ENCODE peak calls at places on chromosomes 16 and 17, in eight cellular contexts. X is spleen, G is Peyer's patch, I is heart left ventricle, L is A549, P is body of pancreas, R is tibial nerve, Y is uterus. F is an unnamed sample.

GRCh38 chr17:9402590-9403199 is 172.9 kb downstream of the STX8 start:
- DNase-seq in I (no peak), L (peak; percentile 27), X (no peak), G (peak; percentile 68), R (no peak), Y (no peak), P (peak; percentile 22), F (peak; percentile 36)

GRCh38 chr16:23959069-23959800 is 123.5 kb downstream of the PRKCB start:
- DNase-seq in I (no peak), X (no peak), R (no peak), G (no peak), P (no peak), L (no peak), Y (no peak), F (no peak)

GRCh38 chr17:4406386-4406785 is 27.4 kb upstream of the SPNS3 start:
- DNase-seq in R (no peak), Y (no peak), P (no peak), X (no peak), G (no peak), I (no peak), L (no peak), F (no peak)

GRCh38 chr17:46949291-46950174 is 26.6 kb downstream of the GOSR2 start:
- DNase-seq in P (peak; percentile 7), G (no peak), Y (no peak), X (no peak), I (no peak), R (no peak), L (no peak), F (no peak)

GRCh38 chr17:13293421-13293820 is 275.6 kb upstream of the ELAC2 start:
- DNase-seq in X (no peak), R (no peak), I (no peak), G (no peak), Y (no peak), L (no peak), P (no peak), F (no peak)

GRCh38 chr16:10879681-10880589 is 2.9 kb downstream of the CIITA start:
- DNase-seq in R (no peak), L (no peak), X (no peak), P (no peak), Y (no peak), G (peak; percentile 60), I (no peak), F (no peak)

GRCh38 chr16:72793716-72794115 is 254.2 kb downstream of the ZFHX3 start:
- DNase-seq in Y (no peak), R (no peak), L (no peak), P (no peak), I (no peak), G (no peak), X (no peak), F (no peak)

GRCh38 chr16:85829751-85830445 is 30.4 kb downstream of the COX4I1 start:
- DNase-seq in G (peak; percentile 69), Y (no peak), X (peak; percentile 82), R (peak; percentile 29), I (peak; percentile 50), L (no peak), P (no peak), F (no peak)

GRCh38 chr16:23768581-23768980 is 13.8 kb downstream of the CHP2 start:
- DNase-seq in L (no peak), I (no peak), G (peak; percentile 75), Y (no peak), P (no peak), X (no peak), R (no peak), F (no peak)

GRCh38 chr16:80580109-80580832 is 39.5 kb downstream of the DYNLRB2 start:
- DNase-seq in L (no peak), Y (no peak), X (no peak), I (no peak), G (peak; percentile 58), R (no peak), P (no peak), F (no peak)

GRCh38 chr16:82586130-82586529 is 40.6 kb upstream of the CDH13 start:
- DNase-seq in Y (no peak), I (no peak), X (no peak), P (no peak), R (no peak), G (no peak), L (no peak), F (no peak)

GRCh38 chr17:7634384-7634783 is 4.4 kb downstream of the SHBG start:
- DNase-seq in L (peak; percentile 87), P (peak; percentile 34), Y (peak; percentile 44), G (no peak), R (peak; percentile 24), X (no peak), I (no peak), F (peak; percentile 51)

GRCh38 chr17:1006054-1006453 is 9.1 kb downstream of the TIMM22 start:
- DNase-seq in I (no peak), Y (no peak), R (no peak), G (no peak), L (no peak), X (peak; percentile 79), P (peak; percentile 62), F (no peak)

GRCh38 chr16:46854846-46855245 is 23.9 kb upstream of the C16orf87 start:
- DNase-seq in Y (no peak), P (no peak), L (no peak), R (no peak), I (no peak), G (no peak), X (no peak), F (no peak)

GRCh38 chr17:4206945-4207344 is 56.8 kb downstream of the ANKFY1 start:
- DNase-seq in X (no peak), R (no peak), P (no peak), Y (no peak), L (no peak), G (no peak), I (no peak), F (no peak)

GRCh38 chr17:59487161-59487873 is 78.1 kb upstream of the DHX40 start:
- DNase-seq in I (no peak), P (no peak), G (no peak), X (no peak), R (no peak), L (no peak), Y (no peak), F (no peak)

GRCh38 chr16:59324462-59324861 is 590.3 kb upstream of the GOT2 start:
- DNase-seq in R (no peak), Y (no peak), P (no peak), L (peak; percentile 59), I (no peak), G (no peak), X (no peak), F (peak; percentile 18)

GRCh38 chr16:11682655-11683096 is 14.4 kb downstream of the SNN start:
- DNase-seq in P (no peak), Y (no peak), G (no peak), I (no peak), X (no peak), L (no peak), R (no peak), F (no peak)

GRCh38 chr17:40419559-40420331 is 2.0 kb upstream of the TOP2A start:
- DNase-seq in G (peak; percentile 40), Y (no peak), I (no peak), L (no peak), P (no peak), X (no peak), R (no peak), F (peak; percentile 17)

GRCh38 chr17:41530062-41531048 is 2.2 kb upstream of the KRT19 start:
- DNase-seq in Y (peak; percentile 67), R (no peak), G (peak; percentile 88), L (peak; percentile 89), P (no peak), I (no peak), X (no peak), F (peak; percentile 90)

GRCh38 chr17:45384047-45384799 is 48.4 kb downstream of the ARHGAP27 start:
- DNase-seq in X (no peak), L (no peak), P (no peak), G (no peak), Y (no peak), I (no peak), R (no peak), F (no peak)

GRCh38 chr16:24670623-24671454 is 58.6 kb upstream of the TNRC6A start:
- DNase-seq in Y (peak; percentile 79), X (no peak), P (peak; percentile 31), L (peak; percentile 68), G (no peak), I (peak; percentile 58), R (peak; percentile 56), F (peak; percentile 59)

GRCh38 chr17:6578491-6578890 is 22.1 kb upstream of the PITPNM3 start:
- DNase-seq in I (no peak), R (no peak), L (no peak), G (no peak), P (no peak), Y (no peak), X (no peak), F (no peak)
- H3K27ac ChIP-seq in I (no peak overlapping the region), R (no peak overlapping the region), L (no peak overlapping the region), G (no peak overlapping the region), P (no peak overlapping the region), Y (no peak overlapping the region), X (no peak overlapping the region), F (no peak overlapping the region)

DNA sequence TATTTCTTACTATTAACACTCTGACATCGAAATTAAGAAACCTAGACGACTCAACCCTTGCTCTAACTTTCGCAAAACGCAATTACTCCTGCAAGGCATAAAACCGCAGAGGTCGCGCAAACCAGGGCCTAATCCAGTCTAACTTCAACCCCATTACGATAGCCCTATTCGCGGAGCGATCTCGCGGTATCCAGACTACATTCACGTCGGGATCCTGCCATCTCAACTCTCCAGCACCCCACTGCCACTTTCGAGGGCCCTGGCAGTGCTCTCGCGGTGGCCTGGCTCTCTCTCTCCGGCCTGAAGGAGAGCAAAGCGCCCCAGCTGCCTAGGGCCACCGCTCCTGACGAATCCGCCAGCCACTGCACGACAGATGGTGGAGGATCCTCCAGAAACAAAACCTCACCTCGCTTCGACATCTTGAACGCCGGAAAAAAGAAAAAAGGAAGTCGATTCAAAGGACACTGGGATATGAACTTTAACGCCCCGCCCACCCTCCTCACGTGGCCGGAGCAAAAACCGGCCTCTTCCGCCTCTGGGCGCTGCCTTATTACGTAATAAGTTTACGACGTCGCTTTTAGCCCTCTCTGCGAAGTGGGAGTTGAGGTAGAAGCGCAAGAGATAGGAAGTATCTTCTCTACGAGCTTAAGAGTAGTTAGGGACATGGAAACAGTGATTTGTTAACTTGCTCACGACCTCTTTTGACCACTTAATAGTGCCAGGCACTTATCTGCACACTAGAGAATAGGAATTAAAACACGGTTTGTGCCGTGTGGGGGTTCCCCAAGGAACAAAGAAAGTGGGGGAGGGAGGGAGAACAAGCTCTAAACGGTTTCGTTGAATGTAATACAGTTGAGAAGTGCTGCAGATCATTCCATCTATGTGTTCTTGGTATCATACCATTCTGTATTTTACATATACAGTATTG is at the start of gene RPL23:
- DNase-seq in L (peak; percentile 93), X (peak; percentile 96), G (peak; percentile 98), Y (peak; percentile 93), P (peak; percentile 95), R (peak; percentile 96), I (peak; percentile 96), F (peak; percentile 98)
- TF ChIP-seq POLR2A in L (peak; percentile 97), X (peak; percentile 27), G (peak; percentile 95), Y (peak; percentile 90), P (peak; percentile 93), R (peak; percentile 90), I (no peak), F (peak; percentile 97)

GRCh38 chr17:32361270-32361669 is 11.3 kb downstream of the ZNF207 start:
- DNase-seq in G (no peak), P (no peak), I (no peak), X (no peak), L (no peak), R (no peak), Y (no peak), F (no peak)
- H3K27ac ChIP-seq in G (no peak overlapping the region), P (no peak overlapping the region), I (no peak overlapping the region), X (no peak overlapping the region), L (no peak overlapping the region), R (no peak overlapping the region), Y (no peak overlapping the region), F (no peak overlapping the region)

GRCh38 chr17:75273968-75274708 is 3.1 kb upstream of the MIF4GD start:
- DNase-seq in I (no peak), P (no peak), L (no peak), G (no peak), R (no peak), Y (no peak), X (peak; percentile 31), F (no peak)
- TF ChIP-seq POLR2A in I (no peak), P (no peak), L (peak; percentile 8), G (no peak), R (no peak), Y (no peak), X (no peak), F (no peak)

F was measured in endothelial cell of umbilical vein.